ENCODE peak calls at places on chromosomes 7 and 10, in five cellular contexts. H is brain microvascular endothelial cell; F is GM04504; P is AML-193; W is CD8-positive, alpha-beta T cell. R is an unnamed sample.

GRCh38 chr7:142301923-142302550 is 44.2 kb upstream of the PRSS58 start:
- DNase-seq in H (no peak), F (no peak), P (peak), W (no peak), R (no peak)

GRCh38 chr7:80722596-80723141 is 84.2 kb downstream of the CD36 start:
- DNase-seq in H (peak), F (peak), P (no peak), W (no peak), R (no peak)

GRCh38 chr7:103613655-103614642 is 167.9 kb upstream of the SLC26A5 start:
- DNase-seq in H (peak), F (no peak), P (no peak), W (no peak), R (no peak)

GRCh38 chr10:1872151-1872726 is 134.9 kb upstream of the ADARB2 start:
- DNase-seq in H (no peak), F (no peak), P (no peak), W (no peak), R (no peak)

GRCh38 chr7:12564996-12565764 is 5.3 kb upstream of the SCIN start:
- DNase-seq in H (peak), F (no peak), P (no peak), W (no peak), R (no peak)

GRCh38 chr7:151987748-151988529 is 31.7 kb downstream of the GALNTL5 start:
- DNase-seq in H (peak), F (peak), P (no peak), W (no peak), R (no peak)

GRCh38 chr7:28739826-28740225 is 218.3 kb downstream of the TRIL start:
- DNase-seq in H (no peak), F (no peak), P (no peak), W (no peak), R (no peak)

GRCh38 chr10:124592101-124592500 is 130.5 kb downstream of the LHPP start:
- DNase-seq in H (no peak), F (no peak), P (no peak), W (no peak), R (no peak)

GRCh38 chr7:13276977-13277376 is 589.5 kb downstream of the ARL4A start:
- DNase-seq in H (no peak), F (no peak), P (no peak), W (no peak), R (no peak)

GRCh38 chr10:16867556-16867955 is 50.3 kb upstream of the RSU1 start:
- DNase-seq in H (peak), F (peak), P (no peak), W (no peak), R (no peak)

GRCh38 chr10:4693967-4694366 is 132.0 kb upstream of the AKR1E2 start:
- DNase-seq in H (no peak), F (no peak), P (no peak), W (no peak), R (no peak)

GRCh38 chr7:13312327-13312726 is 624.9 kb downstream of the ARL4A start:
- DNase-seq in H (no peak), F (no peak), P (no peak), W (no peak), R (no peak)

GRCh38 chr7:141073173-141073640 is 657 bp upstream of the TMEM178B start:
- DNase-seq in H (peak), F (no peak), P (no peak), W (no peak), R (no peak)

GRCh38 chr7:98754041-98754479 is 115.8 kb downstream of the TMEM130 start:
- DNase-seq in H (no peak), F (no peak), P (no peak), W (no peak), R (peak)

GRCh38 chr10:34717429-34717828 is 97.7 kb downstream of the PARD3 start:
- DNase-seq in H (no peak), F (no peak), P (no peak), W (no peak), R (no peak)

GRCh38 chr10:102424916-102425315 is 4.3 kb downstream of the FBXL15 start:
- DNase-seq in H (no peak), F (no peak), P (no peak), W (no peak), R (no peak)

GRCh38 chr7:141012696-141013344 is 1.9 kb downstream of the MRPS33 start:
- DNase-seq in H (no peak), F (no peak), P (no peak), W (no peak), R (no peak)

GRCh38 chr7:111312966-111313365 is 222.0 kb downstream of the LRRN3 start:
- DNase-seq in H (peak), F (no peak), P (no peak), W (no peak), R (no peak)

GRCh38 chr10:14276200-14276599 is 54.5 kb downstream of the FRMD4A start:
- DNase-seq in H (no peak), F (no peak), P (no peak), W (no peak), R (no peak)

GRCh38 chr10:71854031-71854430 is 3.0 kb upstream of the PSAP start:
- DNase-seq in H (no peak), F (no peak), P (no peak), W (no peak), R (no peak)

GRCh38 chr10:107072786-107073185 is 91.7 kb downstream of the SORCS1 start:
- DNase-seq in H (no peak), F (no peak), P (no peak), W (no peak), R (no peak)

GRCh38 chr7:69823151-69823744 is 225.0 kb downstream of the AUTS2 start:
- DNase-seq in H (no peak), F (no peak), P (no peak), W (no peak), R (peak)

GRCh38 chr7:17651926-17652385 is 288.3 kb downstream of the SNX13 start:
- DNase-seq in H (peak), F (peak), P (no peak), W (no peak), R (no peak)

GRCh38 chr10:100996678-100997363 is 2.8 kb upstream of the LZTS2 start:
- DNase-seq in H (no peak), F (no peak), P (no peak), W (no peak), R (no peak)

GRCh38 chr10:23343591-23344225 is 889 bp downstream of the C10orf67 start:
- DNase-seq in H (peak), F (no peak), P (no peak), W (peak), R (peak)

GRCh38 chr7:81611040-81611439 is 158.8 kb downstream of the HGF start:
- DNase-seq in H (no peak), F (no peak), P (no peak), W (no peak), R (no peak)

GRCh38 chr7:11667810-11668185 is 164.2 kb downstream of the THSD7A start:
- DNase-seq in H (no peak), F (no peak), P (no peak), W (no peak), R (no peak)

GRCh38 chr10:63064706-63065105 is 68.4 kb upstream of the NRBF2 start:
- DNase-seq in H (no peak), F (no peak), P (no peak), W (no peak), R (no peak)

GRCh38 chr10:14466256-14466655 is 135.5 kb upstream of the FRMD4A start:
- DNase-seq in H (peak), F (no peak), P (no peak), W (no peak), R (no peak)

GRCh38 chr10:79206300-79207095 is 137.7 kb downstream of the ZMIZ1 start:
- DNase-seq in H (no peak), F (no peak), P (no peak), W (no peak), R (no peak)

GRCh38 chr10:125982256-125982948 is 86.0 kb downstream of the FANK1 start:
- DNase-seq in H (peak), F (peak), P (peak), W (no peak), R (peak)

GRCh38 chr10:21082206-21082605 is 185.1 kb upstream of the NEBL start:
- DNase-seq in H (no peak), F (no peak), P (no peak), W (no peak), R (no peak)

GRCh38 chr10:105742184-105742583 is 1101.1 kb downstream of the SORCS3 start:
- DNase-seq in H (no peak), F (no peak), P (no peak), W (no peak), R (no peak)

GRCh38 chr10:66836057-66836456 is 89.8 kb upstream of the LRRTM3 start:
- DNase-seq in H (peak), F (peak), P (no peak), W (no peak), R (no peak)

GRCh38 chr7:99831595-99831994 is 3.8 kb downstream of the CYP3A43 start:
- DNase-seq in H (no peak), F (no peak), P (no peak), W (no peak), R (no peak)

GRCh38 chr7:2013381-2014311 is 219.1 kb downstream of the MAD1L1 start:
- DNase-seq in H (no peak), F (no peak), P (no peak), W (no peak), R (no peak)

GRCh38 chr7:117019786-117020604 is 66.7 kb downstream of the ST7 start:
- DNase-seq in H (peak), F (peak), P (no peak), W (no peak), R (peak)

GRCh38 chr7:50266893-50267386 is 37.6 kb upstream of the IKZF1 start:
- DNase-seq in H (no peak), F (no peak), P (peak), W (peak), R (no peak)

GRCh38 chr10:108561649-108562048 is 1361.7 kb downstream of the XPNPEP1 start:
- DNase-seq in H (no peak), F (peak), P (no peak), W (no peak), R (no peak)

R was measured in NCI-H2029.